ENCODE peak calls at places on chromosome 1, in six cellular contexts. J is tibial artery, E is lung, R is neural crest cell, O is sigmoid colon, Q is Calu3. Z is an unnamed sample.

GRCh38 chr1:158830074-158830677 is 975 bp upstream of the MNDA start:
- DNase-seq in E (no peak), Q (no peak), O (no peak), J (no peak), R (no peak), Z (no peak)

GRCh38 chr1:7490576-7490975 is 280.5 kb upstream of the VAMP3 start:
- DNase-seq in Q (no peak), R (no peak), J (no peak), E (peak), O (no peak), Z (no peak)

GRCh38 chr1:153745417-153745816 is 17.6 kb downstream of the INTS3 start:
- DNase-seq in O (no peak), Q (no peak), E (no peak), R (no peak), J (no peak), Z (no peak)

GRCh38 chr1:29827237-29827750 is 591.0 kb downstream of the PTPRU start:
- DNase-seq in R (no peak), O (no peak), Q (no peak), J (peak), E (no peak), Z (no peak)

GRCh38 chr1:27086026-27086425 is 68.9 kb downstream of the SLC9A1 start:
- DNase-seq in J (no peak), Q (no peak), E (no peak), R (no peak), O (no peak), Z (no peak)

GRCh38 chr1:14768589-14769304 is 170.3 kb downstream of the KAZN start:
- DNase-seq in Q (no peak), E (no peak), R (no peak), J (no peak), O (no peak), Z (no peak)

GRCh38 chr1:243712890-243713425 is 137.1 kb downstream of the AKT3 start:
- DNase-seq in Q (no peak), R (no peak), E (no peak), O (no peak), J (no peak), Z (no peak)

GRCh38 chr1:113732802-113733201 is 26.5 kb downstream of the PHTF1 start:
- DNase-seq in R (no peak), E (no peak), Q (no peak), J (no peak), O (no peak), Z (no peak)

GRCh38 chr1:30694248-30695175 is 28.9 kb downstream of the MATN1 start:
- DNase-seq in J (peak), O (peak), E (no peak), Q (no peak), R (no peak), Z (no peak)

GRCh38 chr1:23010734-23011449 is 4.8 kb downstream of the TEX46 start:
- DNase-seq in E (no peak), R (no peak), O (no peak), J (no peak), Q (peak), Z (peak)

GRCh38 chr1:89987170-89987819 is 7.6 kb upstream of the ZNF326 start:
- DNase-seq in R (peak), O (no peak), J (no peak), Q (peak), E (peak), Z (peak)

GRCh38 chr1:209674957-209675566 is at the start of gene G0S2:
- DNase-seq in R (peak), O (peak), Q (peak), J (no peak), E (peak), Z (peak)

GRCh38 chr1:171286032-171286705 is 27.8 kb upstream of the FMO4 start:
- DNase-seq in O (no peak), R (no peak), J (no peak), Q (no peak), E (no peak), Z (peak)

GRCh38 chr1:170483041-170483440 is 48.9 kb upstream of the GORAB start:
- DNase-seq in Q (no peak), E (no peak), J (no peak), R (no peak), O (no peak), Z (peak)

GRCh38 chr1:156708245-156708661 is 2.9 kb upstream of the CRABP2 start:
- DNase-seq in R (no peak), J (no peak), O (no peak), E (no peak), Q (no peak), Z (no peak)

GRCh38 chr1:242728696-242729095 is 204.2 kb upstream of the PLD5 start:
- DNase-seq in J (no peak), O (no peak), R (no peak), E (no peak), Q (no peak), Z (no peak)

GRCh38 chr1:5992814-5993552 is 758 bp upstream of the NPHP4 start:
- DNase-seq in Q (no peak), O (no peak), J (no peak), R (no peak), E (no peak), Z (no peak)

GRCh38 chr1:231091853-231092301 is 51.8 kb upstream of the FAM89A start:
- DNase-seq in Q (peak), O (no peak), E (no peak), J (no peak), R (peak), Z (no peak)
- TF ChIP-seq CTCF in Q (peak), O (no peak), E (peak), J (no peak), R (peak), Z (peak)

GRCh38 chr1:116986531-116987255 is 14.9 kb upstream of the CD101 start:
- DNase-seq in O (no peak), E (no peak), R (no peak), J (no peak), Q (no peak), Z (no peak)
- TF ChIP-seq CTCF in O (no peak), E (no peak), R (no peak), J (no peak), Q (no peak), Z (no peak)

DNA sequence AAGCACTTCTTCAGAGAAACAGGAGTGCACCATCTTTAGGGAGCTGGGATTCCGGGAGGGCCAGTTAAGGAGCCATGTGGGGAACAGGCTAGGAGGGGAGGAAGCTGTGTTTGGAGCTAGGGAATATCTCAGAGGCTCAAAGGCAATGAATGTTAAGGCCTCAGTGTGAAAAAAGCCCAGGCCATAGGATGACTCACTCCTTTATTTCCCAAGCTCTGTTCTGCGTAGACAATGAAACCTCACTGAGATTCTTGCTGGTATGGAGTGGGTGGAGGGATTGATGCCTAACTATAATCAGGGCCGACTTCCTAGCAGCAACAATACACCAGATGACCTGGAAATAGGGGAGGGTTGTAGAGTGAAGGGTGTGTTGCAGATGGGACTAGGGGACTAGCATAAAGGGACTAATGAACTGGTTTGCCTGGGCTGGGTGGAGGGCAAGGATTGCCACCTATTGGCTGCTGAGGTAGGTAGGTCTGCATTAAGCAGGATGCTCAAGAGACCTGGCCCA is 2.1 kb downstream of the GNAT2 start:
- DNase-seq in E (no peak), R (no peak), Q (peak), J (peak), O (no peak), Z (peak)
- TF ChIP-seq CTCF in E (no peak), R (no peak), Q (no peak), J (no peak), O (no peak), Z (no peak)

GRCh38 chr1:66712819-66713218 is 39.4 kb upstream of the DYNLT5 start:
- DNase-seq in E (no peak), Q (no peak), O (no peak), J (no peak), R (no peak), Z (no peak)

DNA sequence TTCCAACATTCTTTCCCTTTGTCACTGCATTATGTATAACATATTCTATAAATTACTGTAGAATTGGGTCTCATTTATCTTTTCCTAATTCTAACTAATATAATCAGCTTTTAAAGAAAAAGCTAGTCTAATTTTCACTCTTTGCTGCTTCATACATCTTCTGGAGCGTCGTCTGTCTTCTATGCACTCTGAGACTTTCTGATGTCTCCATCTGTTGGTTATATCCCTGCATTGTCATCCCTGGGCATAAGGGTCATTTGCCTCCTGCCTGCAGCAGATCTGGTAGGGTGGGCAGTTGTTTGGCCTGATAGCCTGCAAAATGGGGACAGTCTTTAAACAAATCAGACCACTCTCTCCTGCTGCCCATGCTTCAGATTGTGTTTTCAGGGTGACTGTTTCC is 40.8 kb upstream of the DYNLT5 start:
- DNase-seq in Q (no peak), J (no peak), E (no peak), O (no peak), R (no peak), Z (no peak)
- TF ChIP-seq CTCF in Q (no peak), J (no peak), E (no peak), O (no peak), R (no peak), Z (peak)

GRCh38 chr1:169200319-169200718 is 93.8 kb downstream of the ATP1B1 start:
- DNase-seq in O (no peak), E (no peak), R (no peak), J (no peak), Q (no peak), Z (no peak)
- TF ChIP-seq CTCF in O (no peak), E (no peak), R (no peak), J (no peak), Q (no peak), Z (no peak)

GRCh38 chr1:188867614-188868013 is 1610.0 kb downstream of the BRINP3 start:
- DNase-seq in J (no peak), E (no peak), Q (no peak), R (no peak), O (no peak), Z (no peak)
- TF ChIP-seq CTCF in J (no peak), E (no peak), Q (no peak), R (no peak), O (no peak), Z (no peak)

DNA sequence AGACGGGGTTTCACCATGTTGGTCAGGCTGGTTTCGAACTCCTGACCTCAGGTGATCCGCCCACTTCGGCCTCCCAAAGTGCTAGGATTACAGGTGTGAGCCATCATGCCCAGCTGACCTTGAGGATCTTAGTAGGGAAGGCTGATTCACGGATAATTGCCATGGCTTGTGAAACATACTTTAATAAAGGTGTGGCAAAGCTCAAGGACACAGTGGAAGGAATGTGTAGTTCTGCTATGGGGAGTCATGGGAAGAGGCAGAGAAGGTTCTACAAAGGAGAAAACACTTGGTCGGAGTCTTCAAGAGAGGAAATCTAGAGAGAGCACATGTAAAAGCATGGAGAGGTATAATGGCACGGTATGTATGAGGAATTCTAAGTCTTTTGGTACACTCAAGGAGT is 12.7 kb upstream of the PTCH2 start:
- DNase-seq in J (no peak), O (no peak), Q (no peak), R (no peak), E (no peak), Z (no peak)
- TF ChIP-seq CTCF in J (no peak), O (no peak), Q (no peak), R (no peak), E (no peak), Z (no peak)

GRCh38 chr1:116286541-116286971 is 86.5 kb upstream of the ATP1A1 start:
- DNase-seq in O (no peak), E (no peak), J (no peak), R (no peak), Q (no peak), Z (peak)

GRCh38 chr1:116289219-116289618 is 83.8 kb upstream of the ATP1A1 start:
- DNase-seq in Q (no peak), O (no peak), E (no peak), R (no peak), J (no peak), Z (no peak)

GRCh38 chr1:116290085-116290670 is 82.9 kb upstream of the ATP1A1 start:
- DNase-seq in O (no peak), R (no peak), J (no peak), E (no peak), Q (no peak), Z (peak)

GRCh38 chr1:116287341-116288200 is 85.5 kb upstream of the ATP1A1 start:
- DNase-seq in O (no peak), J (no peak), R (no peak), Q (no peak), E (no peak), Z (no peak)

DNA sequence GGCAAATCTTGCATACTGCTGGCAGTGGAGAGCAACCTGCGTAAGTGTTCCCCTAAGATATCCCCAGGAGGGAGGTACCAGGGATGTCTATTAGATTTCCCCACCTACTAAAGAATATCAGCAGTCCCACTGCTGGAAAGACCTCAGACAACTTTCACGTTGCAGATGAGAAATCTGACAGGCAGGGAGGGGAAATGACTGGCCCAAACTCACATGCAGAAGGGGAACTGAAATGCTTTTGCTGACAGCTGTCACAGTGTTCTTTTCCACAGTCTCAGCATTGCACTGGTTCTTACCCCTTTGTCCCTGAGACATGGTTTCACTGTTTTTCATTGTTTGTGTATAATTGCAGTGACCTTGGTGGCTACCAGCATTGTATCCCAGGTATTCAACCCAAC is 84.8 kb upstream of the ATP1A1 start:
- DNase-seq in Q (no peak), J (no peak), E (no peak), R (no peak), O (no peak), Z (no peak)
- TF ChIP-seq CTCF in Q (no peak), J (no peak), E (no peak), R (no peak), O (no peak), Z (no peak)